ENCODE peak calls at places on chromosomes 5 and 9, in eight cellular contexts. L is CD4-positive, CD25-positive, alpha-beta regulatory T cell; Y is GM23248; F is CD8-positive, alpha-beta T cell; O is sigmoid colon; B is heart left ventricle; A is colonic mucosa; E is lower lobe of right lung. I is an unnamed sample. For H3K27me3 and H3K4me1, the result is how much of the 10 kb centered on the place peaks cover.

GRCh38 chr9:135701067-135701967 is 668 bp upstream of the KCNT1 start:
- DNase-seq in L (no peak), Y (peak), F (peak), O (no peak), B (no peak), A (no peak), E (no peak), I (no peak)

GRCh38 chr5:45695680-45696093 is 493 bp downstream of the HCN1 start:
- DNase-seq in L (no peak), Y (no peak), F (no peak), O (no peak), B (no peak), A (no peak), E (no peak), I (no peak)

GRCh38 chr5:139644646-139645494 is 3.3 kb upstream of the CXXC5 start:
- DNase-seq in L (no peak), Y (no peak), F (no peak), O (peak), B (no peak), A (peak), E (no peak), I (no peak)

GRCh38 chr9:93083592-93084470 is 12.2 kb upstream of the CARD19 start:
- DNase-seq in L (peak), Y (no peak), F (no peak), O (peak), B (peak), A (peak), E (peak), I (no peak)

GRCh38 chr5:88770290-88771257 is 112.4 kb downstream of the MEF2C start:
- DNase-seq in L (no peak), Y (peak), F (no peak), O (no peak), B (no peak), A (no peak), E (no peak), I (peak)

GRCh38 chr5:160507181-160507811 is 85.6 kb downstream of the PTTG1 start:
- DNase-seq in L (no peak), Y (peak), F (no peak), O (no peak), B (no peak), A (no peak), E (no peak), I (peak)

GRCh38 chr5:172795401-172795977 is 24.5 kb upstream of the DUSP1 start:
- DNase-seq in L (no peak), Y (peak), F (no peak), O (peak), B (peak), A (peak), E (peak), I (no peak)

GRCh38 chr5:172733179-172733973 is 37.6 kb downstream of the DUSP1 start:
- DNase-seq in L (no peak), Y (peak), F (no peak), O (peak), B (peak), A (peak), E (peak), I (peak)

GRCh38 chr5:178355662-178356061 is 123.1 kb upstream of the PHYKPL start:
- DNase-seq in L (no peak), Y (no peak), F (no peak), O (no peak), B (no peak), A (no peak), E (no peak), I (no peak)

GRCh38 chr9:110691002-110691549 is 22.5 kb downstream of the MUSK start:
- DNase-seq in L (peak), Y (peak), F (no peak), O (no peak), B (no peak), A (no peak), E (no peak), I (no peak)

GRCh38 chr5:95422842-95423241 is 31.7 kb downstream of the FAM81B start:
- DNase-seq in L (no peak), Y (peak), F (no peak), O (no peak), B (no peak), A (no peak), E (no peak), I (peak)

GRCh38 chr9:135896205-135896604 is 11.1 kb downstream of the CAMSAP1 start:
- DNase-seq in L (no peak), Y (no peak), F (no peak), O (no peak), B (no peak), A (no peak), E (no peak), I (no peak)

GRCh38 chr9:6645153-6646027 is at the start of gene GLDC:
- DNase-seq in L (peak), Y (no peak), F (no peak), O (no peak), B (peak), A (peak), E (peak), I (no peak)

GRCh38 chr9:132018957-132019405 is 60.7 kb downstream of the MED27 start:
- DNase-seq in L (no peak), Y (no peak), F (no peak), O (no peak), B (no peak), A (no peak), E (no peak), I (no peak)

GRCh38 chr5:38556599-38557308 is at the start of gene LIFR:
- DNase-seq in L (peak), Y (peak), F (no peak), O (peak), B (peak), A (peak), E (peak), I (peak)

GRCh38 chr9:78298046-78298511 is 1.2 kb downstream of the PSAT1 start:
- DNase-seq in L (peak), Y (peak), F (no peak), O (no peak), B (no peak), A (no peak), E (no peak), I (no peak)

DNA sequence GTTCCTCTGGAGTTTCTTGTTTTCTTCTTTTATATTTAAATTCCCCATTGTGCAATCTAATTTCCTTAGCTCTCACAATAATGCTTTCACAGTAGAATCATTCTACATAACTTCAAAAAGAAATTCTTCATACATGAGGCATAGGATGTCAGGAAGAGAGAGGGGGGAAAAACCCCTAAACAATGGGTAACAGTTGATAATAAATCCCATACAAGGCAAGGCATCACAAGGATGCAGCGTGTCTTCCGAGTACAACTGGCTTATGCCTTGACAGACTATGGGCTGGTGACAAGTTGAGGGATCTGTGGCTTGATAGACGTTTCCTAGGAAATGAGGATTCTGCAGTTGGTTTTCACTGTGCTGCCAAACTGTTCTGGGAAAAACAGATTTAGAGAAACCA is 247.4 kb downstream of the ARL15 start:
- DNase-seq in L (no peak), Y (peak), F (no peak), O (no peak), B (no peak), A (no peak), E (no peak), I (peak)
- H3K27ac ChIP-seq in L (no peak), Y (peak), F (no peak), O (no peak), B (no peak), A (no peak), E (no peak), I (no peak)

DNA sequence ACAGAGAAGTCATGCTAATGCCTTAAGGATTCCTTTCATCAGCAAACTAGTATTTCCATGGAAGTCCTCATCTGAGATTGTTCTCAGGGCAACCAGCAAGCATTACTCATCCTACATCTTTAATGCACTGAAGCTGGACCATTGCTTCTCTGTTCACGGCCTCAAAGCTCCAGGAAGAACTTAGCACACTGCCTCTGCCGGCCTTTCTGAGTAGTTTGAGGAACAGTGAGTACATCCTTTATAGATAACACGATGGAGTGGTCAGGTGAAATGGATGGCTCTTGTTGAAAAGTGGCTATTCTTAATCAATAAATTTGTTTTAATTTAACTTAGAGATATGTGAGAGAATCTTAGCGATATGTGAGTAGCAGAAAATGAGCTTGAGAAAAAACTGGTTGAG is 35.8 kb downstream of the MEGF10 start:
- DNase-seq in L (no peak), Y (no peak), F (no peak), O (no peak), B (no peak), A (no peak), E (no peak), I (no peak)
- H3K27me3 ChIP-seq in L (under half), Y (under half), F (under half), O (under half), B (under half), A (under half), E (under half), I (under half)

DNA sequence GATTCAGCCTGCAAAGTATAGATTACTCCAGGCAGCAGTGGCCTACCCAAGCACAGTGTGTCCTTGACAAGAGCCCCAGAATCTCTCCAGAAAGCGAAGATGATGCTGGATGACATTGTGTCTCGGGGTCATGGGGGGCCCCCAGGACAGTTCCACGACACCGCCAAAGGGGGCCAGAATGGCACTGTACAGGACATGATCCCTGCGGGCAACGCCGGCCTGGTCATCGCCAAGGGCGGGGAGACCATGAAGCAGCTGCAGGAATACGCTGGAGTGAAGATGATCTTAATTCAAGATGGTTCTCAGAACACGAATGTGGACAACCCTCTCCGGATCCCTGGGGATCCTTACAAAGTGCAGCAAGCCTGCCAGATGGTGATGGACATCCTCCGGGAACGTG is 107.0 kb upstream of the MTAP start:
- DNase-seq in L (no peak), Y (no peak), F (no peak), O (no peak), B (no peak), A (no peak), E (no peak), I (no peak)
- H3K4me1 ChIP-seq in L (under half), Y (under half), F (under half), O (under half), B (under half), A (under half), E (under half), I (under half)

GRCh38 chr9:98191615-98192502 is 578 bp downstream of the CORO2A start:
- DNase-seq in L (peak), Y (peak), F (no peak), O (no peak), B (no peak), A (peak), E (peak), I (peak)
- H3K27ac ChIP-seq in L (peak), Y (no peak), F (peak), O (peak), B (no peak), A (peak), E (peak), I (peak)

DNA sequence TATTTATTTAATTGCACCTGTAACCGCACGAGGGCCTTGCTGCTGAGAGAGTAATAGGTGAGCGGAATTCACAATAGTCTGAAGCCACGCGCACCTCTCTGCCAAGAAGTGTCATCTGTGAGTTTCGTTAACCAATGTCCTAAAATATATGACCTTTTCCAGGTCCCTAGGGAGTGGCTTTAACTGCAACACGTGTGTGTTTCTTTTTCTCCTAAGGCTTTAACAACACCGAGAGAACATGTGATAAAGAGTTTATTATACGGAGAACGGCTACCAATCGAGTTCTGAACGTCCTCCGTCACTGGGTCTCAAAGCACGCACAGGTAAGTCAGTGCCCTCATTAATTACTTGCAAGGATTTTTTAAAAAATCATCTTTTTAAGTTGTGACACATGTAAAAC is 53.2 kb upstream of the CKMT2 start:
- DNase-seq in L (no peak), Y (no peak), F (no peak), O (no peak), B (no peak), A (no peak), E (no peak), I (no peak)
- H3K27me3 ChIP-seq in L (under half), Y (under half), F (under half), O (under half), B (under half), A (under half), E (under half), I (under half)

GRCh38 chr5:141815051-141815795 is 63.0 kb downstream of the PCDH1 start:
- DNase-seq in L (no peak), Y (no peak), F (no peak), O (no peak), B (no peak), A (no peak), E (no peak), I (no peak)
- H3K4me1 ChIP-seq in L (under half), Y (under half), F (under half), O (under half), B (half or more), A (under half), E (under half), I (under half)

DNA sequence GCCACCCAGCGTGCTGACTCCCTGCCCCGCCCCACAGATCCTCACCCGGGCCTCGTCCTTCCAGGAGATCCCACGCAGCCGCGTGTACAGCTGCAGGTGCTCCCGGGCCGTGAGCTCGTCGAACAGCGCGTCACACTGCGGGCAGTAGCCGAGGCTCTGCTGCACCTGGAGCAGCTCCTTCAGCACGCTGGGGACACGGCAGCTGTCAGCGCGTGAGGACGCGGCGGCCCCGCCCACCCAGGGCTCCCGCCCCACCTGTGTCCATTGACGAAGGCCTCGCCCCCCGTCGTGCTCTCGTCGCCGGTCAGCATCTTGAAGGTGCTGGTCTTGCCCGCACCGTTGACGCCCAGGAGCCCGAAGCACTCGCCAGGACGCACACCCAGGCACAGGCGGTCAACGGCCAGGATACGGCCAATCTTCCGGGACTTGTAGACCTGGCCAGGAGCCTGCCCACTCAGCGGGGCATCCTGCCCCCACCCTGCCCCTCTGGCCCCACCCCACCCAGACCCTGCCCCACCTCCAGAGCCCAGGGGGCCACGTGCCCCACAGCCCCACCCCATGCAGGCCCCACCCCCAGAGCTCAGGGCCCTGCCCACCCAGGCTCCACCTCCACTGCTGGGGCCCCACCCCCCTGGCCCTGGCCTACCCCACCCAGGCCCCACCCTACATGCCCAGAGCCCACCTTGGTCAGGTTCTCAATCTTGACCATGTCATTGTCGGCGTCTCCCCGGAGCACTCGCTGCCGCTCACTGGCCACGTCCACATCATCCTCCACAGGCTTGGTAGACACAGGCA is 13.8 kb upstream of the CLIC3 start:
- DNase-seq in L (no peak), Y (no peak), F (no peak), O (no peak), B (no peak), A (no peak), E (no peak), I (no peak)
- H3K27ac ChIP-seq in L (no peak), Y (no peak), F (no peak), O (no peak), B (no peak), A (no peak), E (no peak), I (no peak)

GRCh38 chr5:174617910-174618309 is 106.5 kb upstream of the MSX2 start:
- DNase-seq in L (no peak), Y (no peak), F (no peak), O (no peak), B (no peak), A (no peak), E (no peak), I (no peak)
- H3K27me3 ChIP-seq in L (under half), Y (under half), F (under half), O (under half), B (under half), A (under half), E (under half), I (under half)

I was measured in foreskin keratinocyte.